ENCODE peak calls at places on chromosome 19, in four cellular contexts. J, W, F and I are unnamed samples.

GRCh38 chr19:47232422-47233211 is 1.6 kb upstream of the BBC3 start:
- DNase-seq in J (peak), W (peak), F (no peak), I (peak)

GRCh38 chr19:41904118-41904870 is 21.3 kb downstream of the ARHGEF1 start:
- DNase-seq in J (no peak), W (no peak), F (no peak), I (no peak)

GRCh38 chr19:21602105-21602658 is 96.8 kb downstream of the ZNF429 start:
- DNase-seq in J (no peak), W (no peak), F (no peak), I (no peak)

GRCh38 chr19:18006895-18007604 is 920 bp upstream of the ARRDC2 start:
- DNase-seq in J (peak), W (peak), F (peak), I (peak)

GRCh38 chr19:43664008-43664407 is 6.0 kb downstream of the PLAUR start:
- DNase-seq in J (no peak), W (peak), F (no peak), I (peak)

GRCh38 chr19:19847781-19848180 is 17.9 kb upstream of the ZNF253 start:
- DNase-seq in J (no peak), W (no peak), F (no peak), I (no peak)

GRCh38 chr19:11203194-11204075 is 6.1 kb upstream of the KANK2 start:
- DNase-seq in J (peak), W (peak), F (peak), I (peak)

GRCh38 chr19:49486232-49486631 is 1.2 kb upstream of the RPL13A start:
- DNase-seq in J (no peak), W (no peak), F (no peak), I (no peak)

GRCh38 chr19:17687857-17688784 is at the start of gene UNC13A:
- DNase-seq in J (peak), W (peak), F (no peak), I (peak)

GRCh38 chr19:5621311-5621944 is 1.1 kb downstream of the SAFB2 start:
- DNase-seq in J (no peak), W (no peak), F (peak), I (no peak)

GRCh38 chr19:6274756-6275155 is 5.0 kb downstream of the MLLT1 start:
- DNase-seq in J (no peak), W (no peak), F (peak), I (no peak)

GRCh38 chr19:7004313-7004931 is 16.8 kb downstream of the MBD3L2B start:
- DNase-seq in J (peak), W (no peak), F (no peak), I (peak)

GRCh38 chr19:42129399-42130253 is 2.6 kb downstream of the POU2F2 start:
- DNase-seq in J (peak), W (no peak), F (no peak), I (peak)

GRCh38 chr19:31232220-31232619 is 117.0 kb downstream of the TSHZ3 start:
- DNase-seq in J (no peak), W (no peak), F (no peak), I (no peak)

GRCh38 chr19:33464010-33464732 is 57.4 kb downstream of the PEPD start:
- DNase-seq in J (no peak), W (no peak), F (no peak), I (no peak)

GRCh38 chr19:47514151-47514868 is 553 bp downstream of the NAPA start:
- DNase-seq in J (no peak), W (no peak), F (no peak), I (no peak)

GRCh38 chr19:2523630-2524311 is 47.8 kb downstream of the GADD45B start:
- DNase-seq in J (no peak), W (no peak), F (no peak), I (no peak)

GRCh38 chr19:5298502-5298901 is 42.1 kb downstream of the PTPRS start:
- DNase-seq in J (peak), W (no peak), F (no peak), I (no peak)

GRCh38 chr19:10036601-10037071 is 23.4 kb downstream of the RDH8 start:
- DNase-seq in J (no peak), W (no peak), F (no peak), I (no peak)

GRCh38 chr19:4301590-4302237 is 475 bp downstream of the TMIGD2 start:
- DNase-seq in J (no peak), W (peak), F (no peak), I (no peak)

GRCh38 chr19:6677924-6678689 is 8.1 kb upstream of the TNFSF14 start:
- DNase-seq in J (no peak), W (peak), F (no peak), I (peak)

DNA sequence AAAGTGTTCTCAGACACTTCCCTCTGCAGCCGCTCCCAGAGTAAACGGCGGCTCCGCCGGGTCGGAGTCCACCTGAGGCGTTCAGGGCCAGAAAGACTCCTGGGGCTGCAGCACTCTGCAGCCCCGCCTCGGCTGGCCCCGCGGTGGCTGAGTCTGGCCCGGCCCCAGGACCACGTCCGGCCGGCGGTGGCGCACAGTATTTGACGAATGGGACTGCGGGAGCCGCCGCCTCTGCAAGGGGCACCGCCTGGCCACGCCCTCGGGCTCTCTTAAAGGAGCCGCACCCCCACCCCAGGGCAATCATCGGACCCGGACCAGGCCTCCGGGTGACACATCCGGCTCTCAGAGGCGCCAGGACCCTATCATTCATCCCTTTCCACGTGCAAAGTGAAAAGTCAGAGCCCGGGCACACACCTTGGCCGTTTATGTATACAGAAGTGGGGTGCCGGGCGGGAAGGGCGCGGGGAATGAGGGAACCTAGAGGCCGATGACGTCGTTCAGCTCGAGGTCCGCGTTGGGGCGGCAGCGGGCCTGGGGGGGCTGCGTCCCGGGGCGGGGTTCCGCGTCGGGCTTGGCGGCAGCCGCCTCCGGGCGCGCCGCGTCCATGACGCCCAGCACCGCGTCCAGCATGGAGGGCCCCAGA is 1.2 kb upstream of the LENG9 start:
- DNase-seq in J (peak), W (peak), F (peak), I (peak)
- TF ChIP-seq CTCF in J (no peak), W (no peak), F (peak), I (no peak)

GRCh38 chr19:57632987-57633831 is at the start of gene ZNF211:
- DNase-seq in J (peak), W (peak), F (peak), I (peak)
- TF ChIP-seq CTCF in J (no peak), W (no peak), F (no peak), I (no peak)

DNA sequence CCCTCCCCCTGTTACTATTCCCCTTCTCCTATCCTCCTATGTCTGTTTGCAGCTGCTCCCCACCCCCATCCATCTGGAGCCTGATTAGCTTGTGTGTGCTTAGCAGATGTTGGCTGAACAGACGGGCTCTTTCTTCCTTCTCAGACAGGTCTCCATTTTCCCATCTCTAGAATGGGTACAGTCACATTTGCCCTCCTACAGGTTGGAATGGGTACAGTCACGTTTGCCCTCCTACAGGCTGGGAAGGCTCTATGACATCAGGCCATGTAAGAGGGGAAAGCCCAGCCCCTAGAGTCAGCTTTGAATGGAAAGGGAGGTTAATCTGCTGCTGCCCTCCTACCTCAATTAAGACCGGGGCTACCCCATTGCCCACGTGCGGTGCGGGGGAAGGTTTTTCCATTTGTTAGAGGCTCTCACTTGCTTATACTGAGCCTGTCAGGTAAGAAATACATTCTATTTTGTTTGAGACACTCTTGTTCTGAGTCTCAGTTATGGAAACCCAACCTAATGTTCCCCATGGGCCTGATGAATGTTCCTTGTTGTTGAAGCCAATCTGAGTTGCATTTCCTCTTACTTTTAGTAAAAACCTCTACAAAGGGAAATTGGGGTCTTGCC is 2.2 kb upstream of the CLEC17A start:
- DNase-seq in J (no peak), W (peak), F (no peak), I (peak)
- TF ChIP-seq CTCF in J (no peak), W (no peak), F (no peak), I (no peak)

GRCh38 chr19:51511353-51511752 is 9.8 kb upstream of the SIGLEC12 start:
- DNase-seq in J (no peak), W (peak), F (no peak), I (no peak)
- TF ChIP-seq CTCF in J (no peak), W (peak), F (no peak), I (peak)

GRCh38 chr19:35845215-35846037 is 6.9 kb downstream of the NPHS1 start:
- DNase-seq in J (peak), W (no peak), F (no peak), I (no peak)
- TF ChIP-seq CTCF in J (no peak), W (no peak), F (no peak), I (no peak)

DNA sequence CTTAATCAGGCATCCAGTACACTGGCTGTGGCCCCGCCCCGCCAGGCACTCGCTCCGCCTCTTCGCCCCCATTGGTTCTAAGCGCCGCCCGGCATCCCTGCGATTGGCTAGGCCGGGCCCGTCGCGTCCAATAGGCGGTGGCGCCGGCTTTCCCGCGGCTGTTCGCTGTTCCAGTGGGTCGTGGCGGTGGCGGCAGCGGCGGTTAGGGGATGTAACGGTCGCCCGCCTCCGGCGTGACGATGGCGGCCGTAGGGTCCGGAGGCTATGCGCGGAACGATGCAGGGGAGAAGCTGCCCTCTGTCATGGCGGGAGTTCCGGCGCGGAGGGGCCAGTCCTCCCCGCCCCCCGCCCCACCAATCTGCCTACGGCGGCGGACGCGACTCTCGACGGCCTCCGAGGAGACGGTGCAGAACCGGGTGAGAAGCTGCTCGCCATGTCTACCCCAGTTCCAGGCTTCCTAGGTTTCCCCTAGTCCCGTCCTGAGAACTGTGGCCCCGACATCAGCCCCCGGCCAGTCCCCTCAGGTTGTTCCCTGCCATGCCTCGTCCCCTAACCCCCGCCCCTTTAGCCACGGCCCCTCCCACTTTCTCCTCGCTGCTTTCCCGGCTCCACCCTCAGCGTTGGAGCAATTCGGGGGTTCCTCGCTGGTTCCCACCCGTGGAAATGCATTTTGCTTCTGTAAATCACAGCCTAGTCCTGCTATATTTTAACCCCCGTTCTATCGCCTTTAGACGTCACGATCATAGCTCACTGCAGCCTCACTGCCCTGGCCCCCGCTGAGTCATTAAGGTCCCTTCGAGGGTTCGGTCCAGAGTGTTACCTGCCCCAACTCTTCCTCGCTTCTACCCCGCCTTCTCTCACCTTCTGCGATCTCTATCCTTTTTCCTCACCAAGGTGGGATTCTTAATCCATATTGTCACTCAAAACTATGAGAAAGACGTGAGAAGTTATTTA is at the start of gene WDR62:
- DNase-seq in J (peak), W (peak), F (peak), I (peak)
- TF ChIP-seq CTCF in J (peak), W (no peak), F (no peak), I (no peak)

DNA sequence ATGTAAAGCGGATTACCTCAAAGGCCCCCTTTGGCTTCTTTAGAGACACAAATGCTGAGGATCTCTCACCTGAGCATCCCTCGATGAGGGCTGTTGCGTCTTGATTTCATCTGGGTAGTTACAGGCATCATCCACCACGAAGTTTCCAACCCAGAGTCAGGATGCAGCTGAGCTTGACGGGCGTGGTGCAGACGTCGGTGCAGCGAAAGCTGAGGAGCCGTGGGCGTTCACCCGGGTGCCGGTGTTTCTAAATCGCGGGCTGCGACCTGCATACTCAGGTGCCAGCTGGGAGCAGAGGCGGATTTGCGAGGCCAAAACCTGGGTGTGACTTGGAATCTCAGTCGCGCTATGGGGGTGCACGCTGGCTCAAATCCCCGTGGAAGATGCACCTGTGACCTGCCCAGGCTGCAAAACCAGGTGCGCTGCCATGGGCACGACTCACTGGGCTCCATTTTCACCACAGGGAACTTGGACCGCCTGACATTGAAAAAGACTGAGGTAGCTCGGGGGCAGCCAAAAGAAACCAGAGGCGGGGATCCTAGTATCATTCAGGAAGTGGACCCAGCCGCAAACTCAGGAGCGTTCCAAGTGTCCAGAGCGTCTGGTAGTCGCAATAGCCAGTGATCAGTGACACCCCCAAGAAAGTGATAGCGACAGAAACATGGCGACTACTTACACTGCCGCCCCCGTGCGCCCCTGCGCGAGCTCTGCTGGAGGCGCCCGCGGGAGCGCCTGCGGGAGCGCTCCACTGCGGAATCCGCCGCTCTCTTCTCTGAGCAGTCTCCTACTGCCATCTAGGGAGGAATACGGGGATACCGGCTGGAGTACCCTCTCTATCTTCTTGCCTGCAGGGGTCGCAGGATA is 36.4 kb upstream of the IGFL4 start:
- DNase-seq in J (peak), W (peak), F (peak), I (peak)
- TF ChIP-seq CTCF in J (peak), W (peak), F (peak), I (peak)